ENCODE peak calls at places on chromosomes 2 and 18, in eight cellular contexts. X is hippocampal formation; C is stimulated activated CD4-positive, alpha-beta T cell treated with anti-CD3 and anti-CD28 coated beads, Interleukin-2, amount 100 ng/mL, for 48 hours; L is GM04503; G is H9; R is KG1; O is activated CD8-positive, alpha-beta T cell treated with anti-CD3 and anti-CD28 coated beads for 36 hours; Y is T follicular helper cell. J is an unnamed sample.

GRCh38 chr2:217993817-217994459 is 8.9 kb downstream of the TNS1 start:
- DNase-seq in X (peak; percentile 14), C (peak; percentile 66), L (no peak), G (peak; percentile 72), R (no peak), O (peak; percentile 75), Y (peak; percentile 24), J (peak; percentile 85)

GRCh38 chr2:182298456-182298855 is 128.4 kb downstream of the PDE1A start:
- DNase-seq in X (no peak), C (no peak), L (no peak), G (no peak), R (no peak), O (no peak), Y (no peak), J (no peak)

GRCh38 chr2:172086349-172087190 is 1.3 kb downstream of the DLX1 start:
- DNase-seq in X (no peak), C (no peak), L (no peak), G (peak; percentile 85), R (no peak), O (peak; percentile 76), Y (peak; percentile 53), J (peak; percentile 85)

GRCh38 chr2:184053326-184053725 is 545.0 kb upstream of the ZNF804A start:
- DNase-seq in X (no peak), C (no peak), L (no peak), G (no peak), R (no peak), O (no peak), Y (no peak), J (no peak)

GRCh38 chr2:172813314-172813888 is 77.8 kb downstream of the RAPGEF4 start:
- DNase-seq in X (no peak), C (no peak), L (no peak), G (no peak), R (no peak), O (no peak), Y (no peak), J (peak; percentile 43)

GRCh38 chr2:182504903-182505302 is 78.1 kb upstream of the PDE1A start:
- DNase-seq in X (no peak), C (no peak), L (peak; percentile 68), G (no peak), R (no peak), O (no peak), Y (no peak), J (no peak)

GRCh38 chr2:61421611-61422010 is 49.3 kb downstream of the USP34 start:
- DNase-seq in X (no peak), C (no peak), L (no peak), G (no peak), R (no peak), O (peak; percentile 75), Y (no peak), J (no peak)

GRCh38 chr2:47230418-47230817 is 75.3 kb upstream of the STPG4 start:
- DNase-seq in X (no peak), C (no peak), L (peak; percentile 85), G (no peak), R (no peak), O (no peak), Y (no peak), J (no peak)

GRCh38 chr2:224268441-224268840 is 133.5 kb downstream of the FAM124B start:
- DNase-seq in X (no peak), C (no peak), L (peak; percentile 69), G (no peak), R (no peak), O (no peak), Y (no peak), J (no peak)

GRCh38 chr2:230418341-230419016 is 2.5 kb downstream of the SP100 start:
- DNase-seq in X (no peak), C (no peak), L (peak; percentile 37), G (no peak), R (no peak), O (no peak), Y (no peak), J (no peak)

GRCh38 chr18:29145993-29146539 is 969.1 kb upstream of the CDH2 start:
- DNase-seq in X (no peak), C (no peak), L (no peak), G (no peak), R (no peak), O (no peak), Y (no peak), J (no peak)

GRCh38 chr2:7256377-7256776 is 339.2 kb downstream of the RNF144A start:
- DNase-seq in X (no peak), C (no peak), L (no peak), G (no peak), R (no peak), O (no peak), Y (no peak), J (no peak)

GRCh38 chr2:219638217-219638947 is 11.0 kb downstream of the SLC4A3 start:
- DNase-seq in X (no peak), C (no peak), L (no peak), G (peak; percentile 52), R (no peak), O (no peak), Y (no peak), J (peak; percentile 59)

GRCh38 chr18:1906421-1906820 is 664.9 kb downstream of the METTL4 start:
- DNase-seq in X (no peak), C (no peak), L (no peak), G (no peak), R (no peak), O (no peak), Y (no peak), J (no peak)

GRCh38 chr2:68196120-68196716 is 38.5 kb downstream of the PNO1 start:
- DNase-seq in X (no peak), C (peak; percentile 42), L (no peak), G (no peak), R (no peak), O (peak; percentile 58), Y (peak; percentile 46), J (peak; percentile 55)

GRCh38 chr2:199461455-199462166 is 3.9 kb upstream of the SATB2 start:
- DNase-seq in X (no peak), C (no peak), L (no peak), G (no peak), R (no peak), O (no peak), Y (no peak), J (peak; percentile 32)

GRCh38 chr2:146527166-146527565 is 1317.7 kb upstream of the ACVR2A start:
- DNase-seq in X (no peak), C (no peak), L (peak; percentile 16), G (no peak), R (no peak), O (no peak), Y (no peak), J (no peak)

GRCh38 chr18:58360324-58360723 is 268.6 kb downstream of the ALPK2 start:
- DNase-seq in X (no peak), C (no peak), L (no peak), G (no peak), R (no peak), O (no peak), Y (no peak), J (no peak)

GRCh38 chr2:160472839-160473251 is 20.8 kb downstream of the RBMS1 start:
- DNase-seq in X (no peak), C (no peak), L (no peak), G (no peak), R (no peak), O (no peak), Y (no peak), J (no peak)

GRCh38 chr18:5466256-5466655 is 77.5 kb downstream of the EPB41L3 start:
- DNase-seq in X (no peak), C (no peak), L (no peak), G (no peak), R (no peak), O (no peak), Y (no peak), J (no peak)

GRCh38 chr18:58097127-58097906 is 53.3 kb downstream of the NEDD4L start:
- DNase-seq in X (no peak), C (no peak), L (no peak), G (no peak), R (no peak), O (no peak), Y (no peak), J (no peak)

GRCh38 chr2:67574230-67574629 is 177.1 kb downstream of the ETAA1 start:
- DNase-seq in X (no peak), C (no peak), L (no peak), G (no peak), R (no peak), O (no peak), Y (no peak), J (no peak)

GRCh38 chr18:3180325-3180724 is 39.4 kb downstream of the MYOM1 start:
- DNase-seq in X (no peak), C (no peak), L (no peak), G (no peak), R (no peak), O (no peak), Y (no peak), J (peak; percentile 32)

GRCh38 chr2:239854596-239854995 is 170.5 kb downstream of the NDUFA10 start:
- DNase-seq in X (no peak), C (no peak), L (no peak), G (no peak), R (no peak), O (no peak), Y (no peak), J (no peak)

GRCh38 chr2:17518212-17519154 is at the start of gene RAD51AP2:
- DNase-seq in X (peak; percentile 21), C (no peak), L (no peak), G (peak; percentile 94), R (no peak), O (peak; percentile 60), Y (no peak), J (peak; percentile 95)

GRCh38 chr18:12841070-12841469 is 43.0 kb downstream of the PTPN2 start:
- DNase-seq in X (no peak), C (no peak), L (no peak), G (no peak), R (no peak), O (no peak), Y (no peak), J (peak; percentile 30)